ENCODE peak calls at places on chromosomes 16 and 17, in ten cellular contexts. H, Y, N, B, S, E, W, X, K and C are unnamed samples.

GRCh38 chr16:83853834-83854233 is 45.1 kb upstream of the MLYCD start:
- DNase-seq in K (no peak), Y (no peak), W (no peak), H (no peak), N (no peak), B (no peak), X (no peak), E (no peak), S (no peak), C (no peak)

GRCh38 chr17:64187093-64187895 is 57.4 kb upstream of the ERN1 start:
- DNase-seq in X (no peak), E (no peak), S (no peak), Y (no peak), H (no peak), B (no peak), W (no peak), N (no peak), K (no peak), C (no peak)

GRCh38 chr17:74677558-74678466 is 34.9 kb downstream of the CD300LF start:
- DNase-seq in S (no peak), N (no peak), K (no peak), E (no peak), W (no peak), X (no peak), Y (peak), B (peak), H (peak), C (peak)

GRCh38 chr17:34364741-34365140 is 1.7 kb upstream of the CCL1 start:
- DNase-seq in E (no peak), Y (no peak), K (no peak), X (no peak), W (no peak), B (no peak), N (peak), H (no peak), S (no peak), C (no peak)

GRCh38 chr17:61442878-61443474 is 9.2 kb upstream of the TBX4 start:
- DNase-seq in Y (no peak), N (no peak), S (no peak), B (no peak), H (no peak), W (no peak), X (no peak), K (no peak), E (no peak), C (no peak)

GRCh38 chr16:3112058-3112880 is at the start of gene ZNF205:
- DNase-seq in H (peak), K (peak), Y (peak), X (peak), S (peak), N (no peak), E (peak), W (no peak), B (peak), C (peak)

GRCh38 chr16:80028581-80029380 is 428.2 kb upstream of the MAF start:
- DNase-seq in X (no peak), E (no peak), Y (no peak), W (no peak), H (no peak), N (no peak), S (no peak), K (no peak), B (no peak), C (no peak)

GRCh38 chr17:74763565-74764387 is 12.4 kb downstream of the NAT9 start:
- DNase-seq in B (no peak), S (no peak), H (no peak), K (no peak), E (no peak), N (no peak), W (no peak), Y (no peak), X (no peak), C (no peak)

GRCh38 chr16:75086281-75086680 is 30.3 kb downstream of the LDHD start:
- DNase-seq in B (no peak), Y (no peak), E (no peak), X (no peak), K (no peak), S (no peak), N (no peak), H (no peak), W (no peak), C (no peak)

GRCh38 chr16:11992594-11993524 is 16.3 kb downstream of the SNX29 start:
- DNase-seq in E (no peak), X (no peak), B (no peak), N (no peak), K (no peak), H (no peak), S (no peak), W (no peak), Y (no peak), C (no peak)

GRCh38 chr16:49833796-49834195 is 22.1 kb downstream of the ZNF423 start:
- DNase-seq in N (no peak), H (no peak), Y (no peak), S (no peak), K (no peak), X (no peak), E (no peak), B (no peak), W (no peak), C (no peak)

GRCh38 chr16:11245988-11246387 is 10.0 kb downstream of the SOCS1 start:
- DNase-seq in Y (no peak), N (no peak), K (no peak), W (no peak), H (no peak), X (no peak), B (no peak), S (no peak), E (no peak), C (no peak)

GRCh38 chr16:51756447-51757123 is 605.5 kb upstream of the SALL1 start:
- DNase-seq in W (no peak), Y (no peak), N (no peak), S (no peak), B (no peak), K (no peak), X (no peak), H (no peak), E (no peak), C (no peak)

GRCh38 chr17:81553616-81554181 is 1.5 kb upstream of the FAAP100 start:
- DNase-seq in S (no peak), B (no peak), E (peak), N (no peak), W (no peak), X (no peak), Y (no peak), H (peak), K (peak), C (no peak)

GRCh38 chr16:88922114-88922825 is 54.7 kb downstream of the CBFA2T3 start:
- DNase-seq in K (no peak), Y (peak), E (peak), X (no peak), B (peak), S (peak), W (peak), N (no peak), H (peak), C (peak)

GRCh38 chr17:48878920-48879898 is 13.4 kb upstream of the ATP5MC1 start:
- DNase-seq in Y (peak), K (peak), H (peak), X (no peak), W (no peak), E (peak), B (peak), N (peak), S (peak), C (peak)

GRCh38 chr17:81513669-81514484 is 1.3 kb upstream of the ACTG1 start:
- DNase-seq in K (no peak), Y (peak), W (no peak), N (peak), S (peak), E (peak), X (peak), B (peak), H (peak), C (peak)

GRCh38 chr17:15398291-15398690 is 56.9 kb upstream of the TEKT3 start:
- DNase-seq in W (no peak), E (no peak), Y (no peak), K (no peak), B (no peak), H (peak), X (no peak), N (no peak), S (no peak), C (no peak)

GRCh38 chr17:4267402-4267801 is 3.6 kb upstream of the ANKFY1 start:
- DNase-seq in E (no peak), X (no peak), H (no peak), B (no peak), N (no peak), W (no peak), S (no peak), Y (no peak), K (no peak), C (no peak)

GRCh38 chr16:11792404-11793260 is 4.4 kb downstream of the ZC3H7A start:
- DNase-seq in X (no peak), Y (no peak), E (no peak), W (no peak), N (no peak), K (no peak), B (no peak), S (no peak), H (no peak), C (peak)

GRCh38 chr16:87176735-87177134 is 140.5 kb downstream of the C16orf95 start:
- DNase-seq in K (no peak), Y (no peak), E (no peak), S (no peak), H (no peak), N (no peak), B (no peak), W (no peak), X (no peak), C (no peak)

GRCh38 chr16:60107467-60107866 is 1373.4 kb upstream of the GOT2 start:
- DNase-seq in B (no peak), W (no peak), H (peak), S (no peak), K (no peak), N (no peak), X (no peak), Y (no peak), E (peak), C (no peak)

GRCh38 chr17:61867033-61867432 is 3.7 kb upstream of the BRIP1 start:
- DNase-seq in H (no peak), W (no peak), Y (no peak), B (no peak), S (no peak), E (no peak), K (no peak), N (no peak), X (no peak), C (no peak)

GRCh38 chr17:67017895-67018294 is 26.5 kb upstream of the CACNG1 start:
- DNase-seq in Y (no peak), E (no peak), K (no peak), H (no peak), W (no peak), B (no peak), X (no peak), S (no peak), N (no peak), C (no peak)

DNA sequence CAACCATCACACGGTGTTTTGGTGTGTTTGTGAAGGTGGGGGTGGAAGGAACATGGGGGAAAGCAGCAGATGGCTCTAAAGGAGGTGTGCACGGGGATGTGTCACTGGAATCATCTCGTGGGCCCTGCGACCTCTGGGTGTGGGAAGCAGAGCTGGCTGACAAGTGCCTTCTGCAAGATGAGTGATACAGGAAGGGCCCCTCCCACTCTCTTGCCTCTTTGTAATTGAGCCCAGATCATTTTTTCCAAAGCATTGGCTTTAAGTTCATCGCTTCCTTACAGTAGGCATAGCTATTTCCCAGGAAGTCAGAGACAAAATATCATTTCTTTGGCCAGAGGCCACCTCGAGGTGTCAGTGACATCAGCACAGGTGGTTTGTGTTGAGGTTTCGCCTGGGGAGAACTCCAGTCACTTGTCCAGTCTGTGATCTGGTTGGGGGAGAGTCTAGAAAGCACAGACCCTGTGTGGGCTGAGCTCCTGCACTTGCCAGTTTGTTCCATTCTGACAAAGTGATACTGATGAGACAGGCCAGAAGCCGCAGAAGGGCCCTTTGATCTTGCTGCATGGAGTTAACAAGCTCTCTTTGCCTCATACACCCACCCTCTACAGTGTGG is 20.6 kb upstream of the SNTB2 start:
- DNase-seq in E (peak), Y (no peak), B (no peak), K (no peak), X (no peak), N (no peak), W (no peak), S (no peak), H (peak), C (no peak)
- H3K4me3 ChIP-seq in E (no peak), Y (no peak), B (no peak), K (no peak), X (no peak), N (no peak), W (no peak), S (no peak), H (no peak), C (no peak)

DNA sequence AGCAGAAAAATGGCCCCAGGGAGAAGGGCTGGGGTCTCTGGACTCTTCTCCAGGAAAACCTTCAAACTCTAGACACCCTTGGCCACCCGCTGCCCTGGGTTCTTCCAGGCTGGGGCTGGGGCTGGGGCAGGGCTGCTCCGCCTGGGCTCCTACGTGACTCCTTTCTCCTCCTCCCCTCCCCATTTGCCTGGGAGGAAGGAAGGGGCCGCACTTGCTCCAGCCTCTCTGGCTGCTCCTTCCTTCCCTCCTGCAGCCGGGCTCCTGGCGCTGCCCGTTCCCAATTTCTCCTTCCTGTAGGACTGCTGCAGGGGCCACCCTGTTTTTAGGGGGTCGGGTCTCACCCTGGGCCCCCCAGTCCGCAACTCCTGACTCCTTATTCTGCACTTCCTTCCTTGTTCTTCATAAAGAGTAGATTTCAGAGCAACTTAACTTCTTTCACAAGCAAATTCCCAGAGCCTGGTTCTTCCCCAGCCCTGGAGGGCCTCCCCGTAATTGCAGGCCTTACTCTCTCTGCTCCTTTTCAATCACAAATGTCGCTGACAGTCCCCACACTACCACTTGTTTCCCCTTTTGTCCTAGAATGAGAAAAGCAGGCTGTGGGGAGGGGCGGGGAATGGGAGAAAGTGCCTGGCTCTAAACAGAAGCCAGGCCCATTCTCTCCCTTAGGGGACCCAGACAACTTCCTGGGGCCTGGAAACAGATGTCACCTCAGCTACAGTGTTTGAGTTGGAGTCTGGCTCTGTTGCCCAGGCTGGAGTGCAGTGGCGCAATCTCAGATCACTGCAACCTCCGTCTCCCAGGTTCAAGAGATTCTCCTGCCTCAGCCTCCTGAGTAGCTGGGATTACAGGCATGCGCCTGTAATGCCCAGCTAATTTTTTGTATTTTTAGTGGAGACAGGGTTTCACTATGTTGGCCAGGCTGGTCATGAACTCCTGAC is 137.8 kb downstream of the ENGASE start:
- DNase-seq in N (no peak), X (no peak), S (no peak), Y (no peak), H (no peak), B (peak), W (no peak), E (no peak), K (no peak), C (no peak)
- TF ChIP-seq CTCF in N (no peak), X (no peak), S (no peak), Y (no peak), H (no peak), B (peak), W (no peak), E (no peak), K (no peak), C (no peak)

DNA sequence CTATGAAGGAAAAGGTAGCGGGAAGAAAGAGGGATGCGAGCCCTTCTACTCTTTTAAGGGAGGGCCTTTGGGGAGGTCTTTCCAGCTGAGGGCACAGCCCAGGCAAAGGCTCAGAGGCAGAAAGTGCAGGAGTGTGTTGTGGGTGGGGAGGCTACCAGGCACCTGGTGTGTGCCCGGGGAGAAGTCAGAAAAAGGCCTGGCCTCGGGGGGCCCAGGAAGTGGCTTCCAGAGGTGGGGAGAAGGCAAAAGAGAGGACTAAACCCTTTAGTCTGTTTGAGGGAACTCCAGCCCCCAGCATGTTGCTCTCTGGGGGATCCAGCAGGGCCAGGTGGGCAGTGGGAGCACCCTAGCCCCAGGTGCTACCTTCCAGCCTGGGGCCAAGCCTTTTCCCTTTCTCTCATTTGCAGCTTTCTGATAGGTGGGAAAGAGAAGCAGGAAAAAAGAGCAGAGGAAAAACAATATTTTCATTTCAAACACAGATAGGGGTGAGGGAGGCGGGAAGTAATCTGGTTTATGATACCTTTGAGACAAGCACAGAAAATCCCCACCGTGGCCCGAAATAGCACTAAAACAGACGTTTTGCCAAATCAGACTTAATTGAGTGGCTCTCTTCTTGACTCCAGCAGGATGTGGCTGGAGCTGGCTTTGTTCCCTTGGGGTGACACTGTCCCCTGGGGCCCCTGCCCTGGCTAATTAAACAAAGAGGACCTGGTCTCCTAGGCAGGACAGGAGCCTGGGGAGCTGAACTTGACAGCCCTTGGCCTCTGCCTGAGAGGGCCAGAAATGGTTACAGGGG is 10.4 kb downstream of the RAI1 start:
- DNase-seq in B (no peak), E (no peak), W (no peak), Y (no peak), N (peak), S (peak), K (no peak), X (no peak), H (no peak), C (no peak)
- H3K4me3 ChIP-seq in B (no peak), E (no peak), W (no peak), Y (no peak), N (peak), S (peak), K (no peak), X (no peak), H (no peak), C (no peak)

GRCh38 chr16:57386381-57386951 is 14.2 kb downstream of the CX3CL1 start:
- DNase-seq in W (no peak), B (no peak), Y (peak), E (peak), N (no peak), X (no peak), K (peak), H (peak), S (no peak), C (no peak)

GRCh38 chr16:57389087-57389468 is 15.5 kb upstream of the CCL17 start:
- DNase-seq in N (no peak), W (no peak), B (no peak), S (no peak), X (no peak), K (no peak), Y (no peak), E (no peak), H (no peak), C (no peak)

GRCh38 chr16:57388359-57389086 is 16.0 kb upstream of the CCL17 start:
- DNase-seq in H (no peak), W (no peak), N (no peak), K (no peak), E (no peak), Y (no peak), S (peak), X (no peak), B (no peak), C (no peak)

GRCh38 chr16:57385083-57385482 is 12.8 kb downstream of the CX3CL1 start:
- DNase-seq in X (no peak), W (no peak), N (no peak), B (no peak), K (no peak), Y (no peak), S (no peak), H (no peak), E (no peak), C (no peak)

GRCh38 chr16:57387598-57388354 is 15.5 kb downstream of the CX3CL1 start:
- DNase-seq in N (no peak), H (no peak), K (no peak), E (no peak), Y (no peak), W (no peak), S (no peak), B (no peak), X (no peak), C (no peak)
- TF ChIP-seq CTCF in N (no peak), H (no peak), K (no peak), E (no peak), Y (no peak), W (no peak), S (no peak), B (no peak), X (no peak), C (no peak)